ENCODE peak calls at places on chromosomes 3 and 15, in ten cellular contexts. S, F, T, Z, E, V, J, H, I and M are unnamed samples.

GRCh38 chr3:45537960-45538640 is 56.5 kb upstream of the LIMD1 start:
- DNase-seq in S (peak; percentile 77), T (no peak), F (peak; percentile 64), H (no peak), J (no peak), I (no peak), V (no peak), Z (no peak), E (no peak), M (no peak)

GRCh38 chr3:11808231-11808630 is 38.5 kb downstream of the TAMM41 start:
- DNase-seq in V (no peak), J (peak; percentile 42), I (no peak), Z (no peak), H (no peak), S (peak; percentile 68), E (no peak), T (no peak), F (no peak), M (no peak)

GRCh38 chr3:143697975-143698374 is 150.3 kb downstream of the SLC9A9 start:
- DNase-seq in I (no peak), H (peak; percentile 35), Z (no peak), J (no peak), E (no peak), T (peak; percentile 7), V (no peak), S (no peak), F (no peak), M (no peak)

GRCh38 chr3:133301731-133302130 is 98.1 kb upstream of the BFSP2 start:
- DNase-seq in F (no peak), J (no peak), I (no peak), E (no peak), Z (no peak), H (no peak), V (no peak), S (no peak), T (no peak), M (no peak)

GRCh38 chr15:40957581-40958051 is 4.3 kb downstream of the CHAC1 start:
- DNase-seq in V (peak; percentile 19), I (no peak), H (no peak), T (no peak), J (no peak), F (no peak), Z (no peak), S (peak; percentile 96), E (peak; percentile 82), M (no peak)

GRCh38 chr3:126621171-126621570 is 33.8 kb downstream of the TXNRD3 start:
- DNase-seq in E (no peak), J (no peak), H (no peak), F (peak; percentile 6), S (no peak), V (peak; percentile 47), I (no peak), Z (peak; percentile 13), T (no peak), M (no peak)

GRCh38 chr3:76021376-76021775 is 236.0 kb upstream of the ZNF717 start:
- DNase-seq in H (no peak), E (no peak), J (no peak), V (no peak), I (no peak), F (no peak), T (no peak), S (no peak), Z (no peak), M (no peak)

GRCh38 chr3:187130346-187131066 is 8.8 kb downstream of the RPL39L start:
- DNase-seq in V (peak; percentile 79), H (no peak), Z (peak; percentile 10), E (no peak), F (no peak), T (no peak), S (no peak), I (peak; percentile 46), J (peak; percentile 12), M (peak; percentile 40)

GRCh38 chr15:45165536-45165935 is 22.2 kb downstream of the SHF start:
- DNase-seq in S (no peak), F (no peak), T (no peak), E (no peak), J (no peak), V (no peak), I (no peak), H (no peak), Z (no peak), M (no peak)

GRCh38 chr15:71517751-71518150 is 292.6 kb upstream of the NR2E3 start:
- DNase-seq in F (no peak), Z (no peak), S (no peak), J (no peak), T (no peak), H (no peak), E (no peak), V (no peak), I (no peak), M (no peak)

GRCh38 chr3:60076307-60076706 is 1026.5 kb upstream of the CFAP20DC start:
- DNase-seq in E (no peak), S (no peak), J (no peak), Z (no peak), H (no peak), I (no peak), V (no peak), T (no peak), F (no peak), M (no peak)

GRCh38 chr15:66775127-66776105 is 73.4 kb downstream of the SMAD6 start:
- DNase-seq in Z (no peak), V (peak; percentile 31), I (no peak), F (no peak), J (no peak), H (no peak), E (no peak), T (no peak), S (peak; percentile 71), M (no peak)

GRCh38 chr15:101358895-101359294 is 63.8 kb upstream of the SNRPA1 start:
- DNase-seq in S (no peak), T (no peak), I (no peak), H (no peak), V (no peak), Z (no peak), J (no peak), E (no peak), F (no peak), M (no peak)

GRCh38 chr15:58346361-58346760 is 85.4 kb upstream of the LIPC start:
- DNase-seq in V (peak; percentile 59), F (no peak), S (no peak), J (no peak), H (no peak), E (no peak), T (no peak), Z (no peak), I (no peak), M (no peak)

GRCh38 chr15:69462493-69463181 is 10.0 kb downstream of the RPLP1 start:
- DNase-seq in F (peak; percentile 89), E (peak; percentile 74), T (peak; percentile 93), Z (peak; percentile 98), V (peak; percentile 99), I (peak; percentile 97), J (peak; percentile 95), H (peak; percentile 96), S (peak; percentile 98), M (peak; percentile 96)

GRCh38 chr15:80468776-80469175 is 64.6 kb downstream of the ARNT2 start:
- DNase-seq in H (peak; percentile 60), S (no peak), F (no peak), T (no peak), J (no peak), Z (no peak), I (no peak), E (no peak), V (no peak), M (no peak)

GRCh38 chr15:40928975-40929729 is at the start of gene DLL4:
- DNase-seq in S (no peak), J (no peak), Z (peak; percentile 24), V (no peak), T (peak; percentile 71), E (no peak), I (peak; percentile 84), F (no peak), H (peak; percentile 94), M (peak; percentile 63)

GRCh38 chr15:60620707-60621106 is 141.8 kb upstream of the ICE2 start:
- DNase-seq in F (no peak), Z (no peak), E (peak; percentile 8), J (no peak), V (peak; percentile 40), H (no peak), S (peak; percentile 86), T (no peak), I (no peak), M (no peak)

GRCh38 chr15:78353093-78353492 is 12.9 kb downstream of the CRABP1 start:
- DNase-seq in F (no peak), V (peak; percentile 8), I (no peak), T (peak; percentile 32), J (no peak), Z (no peak), E (no peak), H (no peak), S (no peak), M (no peak)

GRCh38 chr15:42800731-42801474 is 64.0 kb upstream of the CDAN1 start:
- DNase-seq in E (no peak), S (no peak), Z (no peak), T (no peak), I (no peak), V (no peak), F (no peak), J (no peak), H (peak; percentile 23), M (no peak)
- TF ChIP-seq CTCF in E (no peak), S (no peak), Z (no peak), T (peak; percentile 26), I (no peak), V (peak; percentile 13), F (no peak), J (peak; percentile 23), H (peak; percentile 35), M (peak; percentile 27)

GRCh38 chr3:197331131-197331530 is 32.7 kb upstream of the DLG1 start:
- DNase-seq in S (no peak), E (no peak), H (no peak), F (no peak), V (no peak), Z (no peak), I (no peak), J (no peak), T (peak; percentile 27), M (no peak)
- TF ChIP-seq CTCF in S (no peak), E (no peak), H (peak; percentile 2), F (peak; percentile 30), V (peak; percentile 27), Z (peak; percentile 29), I (no peak), J (no peak), T (peak; percentile 32), M (no peak)

DNA sequence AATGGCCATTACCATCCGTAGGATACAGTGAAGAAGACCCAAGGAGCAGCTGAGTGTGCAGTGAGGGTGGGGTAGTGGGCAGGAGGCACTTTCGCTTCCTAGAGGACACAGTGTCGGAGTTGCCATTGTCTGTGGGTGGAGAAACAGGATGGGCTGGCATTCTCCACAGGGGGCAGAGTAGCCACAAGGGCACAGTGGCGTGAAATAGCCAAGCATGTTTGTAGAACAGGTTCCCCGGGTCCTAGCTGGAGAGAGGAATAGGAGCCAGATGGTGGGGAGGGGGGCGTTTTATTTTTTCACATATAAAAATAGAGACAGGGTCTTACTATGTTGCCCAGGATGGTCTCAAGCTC is 3.5 kb downstream of the SLC6A6 start:
- DNase-seq in Z (no peak), T (no peak), S (no peak), H (no peak), J (no peak), F (no peak), I (no peak), V (no peak), E (no peak), M (no peak)
- TF ChIP-seq CTCF in Z (no peak), T (no peak), S (no peak), H (no peak), J (no peak), F (no peak), I (no peak), V (no peak), E (no peak), M (no peak)

GRCh38 chr3:105366302-105367062 is at the start of gene ALCAM:
- DNase-seq in S (peak; percentile 95), Z (peak; percentile 98), I (peak; percentile 82), E (peak; percentile 86), V (peak; percentile 98), T (peak; percentile 97), J (peak; percentile 92), F (peak; percentile 91), H (peak; percentile 97), M (peak; percentile 82)
- TF ChIP-seq CTCF in S (peak; percentile 39), Z (peak; percentile 70), I (peak; percentile 77), E (peak; percentile 56), V (peak; percentile 69), T (peak; percentile 52), J (peak; percentile 59), F (peak; percentile 75), H (peak; percentile 72), M (peak; percentile 71)